ENCODE peak calls at places on chromosome 2, in seven cellular contexts. F, B, W, E, U, H and C are unnamed samples.

GRCh38 chr2:120225549-120226065 is 2.4 kb upstream of the TMEM185B start:
- DNase-seq in F (no peak), B (peak), W (no peak), E (no peak), U (no peak), H (no peak), C (no peak)

GRCh38 chr2:189553689-189554088 is 26.9 kb downstream of the SLC40A1 start:
- DNase-seq in F (no peak), B (no peak), W (no peak), E (no peak), U (no peak), H (no peak), C (no peak)

GRCh38 chr2:170369894-170370293 is 191.9 kb downstream of the MYO3B start:
- DNase-seq in F (peak), B (no peak), W (no peak), E (peak), U (peak), H (peak), C (no peak)

GRCh38 chr2:176991421-176991820 is 221.2 kb upstream of the HNRNPA3 start:
- DNase-seq in F (no peak), B (no peak), W (no peak), E (no peak), U (no peak), H (no peak), C (no peak)

GRCh38 chr2:185255566-185255965 is 483.0 kb upstream of the FSIP2 start:
- DNase-seq in F (no peak), B (no peak), W (no peak), E (no peak), U (no peak), H (peak), C (no peak)

GRCh38 chr2:207765960-207766582 is 3.6 kb downstream of the FZD5 start:
- DNase-seq in F (no peak), B (no peak), W (no peak), E (no peak), U (no peak), H (no peak), C (no peak)

GRCh38 chr2:70367722-70368323 is 66.0 kb upstream of the FAM136A start:
- DNase-seq in F (no peak), B (no peak), W (no peak), E (peak), U (no peak), H (peak), C (no peak)

GRCh38 chr2:227933891-227934290 is 62.5 kb downstream of the DAW1 start:
- DNase-seq in F (no peak), B (no peak), W (no peak), E (no peak), U (no peak), H (no peak), C (no peak)

GRCh38 chr2:72154386-72154785 is 6.7 kb upstream of the CYP26B1 start:
- DNase-seq in F (no peak), B (peak), W (no peak), E (no peak), U (no peak), H (no peak), C (no peak)

GRCh38 chr2:125643585-125643984 is 1012.4 kb upstream of the GYPC start:
- DNase-seq in F (no peak), B (no peak), W (no peak), E (no peak), U (no peak), H (no peak), C (no peak)

GRCh38 chr2:216671791-216672343 is 23.5 kb downstream of the IGFBP5 start:
- DNase-seq in F (no peak), B (no peak), W (no peak), E (no peak), U (no peak), H (no peak), C (no peak)

GRCh38 chr2:231565915-231566594 is 26.6 kb upstream of the TEX44 start:
- DNase-seq in F (no peak), B (no peak), W (no peak), E (no peak), U (no peak), H (no peak), C (no peak)

GRCh38 chr2:128413718-128414341 is 95.2 kb upstream of the HS6ST1 start:
- DNase-seq in F (peak), B (peak), W (no peak), E (no peak), U (no peak), H (no peak), C (no peak)

GRCh38 chr2:127121776-127122176 is 14.8 kb upstream of the BIN1 start:
- DNase-seq in F (no peak), B (no peak), W (no peak), E (no peak), U (no peak), H (no peak), C (no peak)

GRCh38 chr2:158598856-158599517 is 142.2 kb downstream of the PKP4 start:
- DNase-seq in F (peak), B (no peak), W (no peak), E (no peak), U (peak), H (peak), C (no peak)

GRCh38 chr2:120826716-120827410 is 91.2 kb downstream of the GLI2 start:
- DNase-seq in F (no peak), B (no peak), W (no peak), E (no peak), U (no peak), H (no peak), C (no peak)

GRCh38 chr2:130821867-130822266 is 14.8 kb upstream of the ARHGEF4 start:
- DNase-seq in F (no peak), B (no peak), W (no peak), E (no peak), U (no peak), H (no peak), C (no peak)

GRCh38 chr2:147855316-147855715 is 10.5 kb downstream of the ACVR2A start:
- DNase-seq in F (no peak), B (no peak), W (no peak), E (no peak), U (no peak), H (no peak), C (no peak)

GRCh38 chr2:34107811-34108210 is 508.7 kb upstream of the FAM98A start:
- DNase-seq in F (peak), B (no peak), W (no peak), E (no peak), U (peak), H (no peak), C (no peak)

GRCh38 chr2:239275871-239276812 is 124.7 kb downstream of the HDAC4 start:
- DNase-seq in F (no peak), B (peak), W (no peak), E (no peak), U (no peak), H (peak), C (no peak)

GRCh38 chr2:149598014-149598395 is 10.4 kb upstream of the MMADHC start:
- DNase-seq in F (no peak), B (no peak), W (no peak), E (no peak), U (no peak), H (no peak), C (no peak)

GRCh38 chr2:207163815-207164747 is 1.7 kb downstream of the KLF7 start:
- DNase-seq in F (peak), B (peak), W (no peak), E (no peak), U (peak), H (peak), C (no peak)

GRCh38 chr2:119178811-119179601 is 20.5 kb upstream of the C1QL2 start:
- DNase-seq in F (peak), B (no peak), W (no peak), E (no peak), U (no peak), H (peak), C (no peak)

GRCh38 chr2:168528469-168528868 is 72.4 kb downstream of the CERS6 start:
- DNase-seq in F (no peak), B (no peak), W (no peak), E (no peak), U (peak), H (no peak), C (no peak)

GRCh38 chr2:57597940-57598339 is 448.7 kb upstream of the VRK2 start:
- DNase-seq in F (no peak), B (no peak), W (no peak), E (no peak), U (no peak), H (no peak), C (no peak)

GRCh38 chr2:81481994-81482368 is 1177.4 kb upstream of the LRRTM1 start:
- DNase-seq in F (no peak), B (no peak), W (no peak), E (no peak), U (no peak), H (no peak), C (no peak)

GRCh38 chr2:155250800-155251199 is 552.3 kb downstream of the KCNJ3 start:
- DNase-seq in F (peak), B (no peak), W (no peak), E (peak), U (no peak), H (peak), C (no peak)

GRCh38 chr2:111185496-111186022 is 64.8 kb downstream of the BCL2L11 start:
- DNase-seq in F (no peak), B (no peak), W (no peak), E (no peak), U (no peak), H (no peak), C (no peak)